ENCODE peak calls at places on chromosome 1, in five cellular contexts. X, V, W, I and O are unnamed samples.

GRCh38 chr1:79259390-79260336 is 253.1 kb upstream of the ADGRL4 start:
- DNase-seq in V (no peak), I (no peak), X (no peak), W (no peak), O (no peak)

GRCh38 chr1:168387781-168388760 is 107.4 kb downstream of the TBX19 start:
- DNase-seq in I (no peak), W (no peak), X (no peak), V (no peak), O (no peak)

GRCh38 chr1:119330062-119330939 is 38.3 kb upstream of the HAO2 start:
- DNase-seq in X (no peak), I (no peak), V (no peak), W (no peak), O (no peak)

GRCh38 chr1:197955486-197956394 is 38.6 kb downstream of the LHX9 start:
- DNase-seq in X (no peak), I (no peak), V (no peak), W (no peak), O (no peak)

GRCh38 chr1:30384286-30385245 is 338.8 kb downstream of the MATN1 start:
- DNase-seq in V (peak; percentile 40), X (no peak), W (peak; percentile 20), I (no peak), O (peak; percentile 24)

GRCh38 chr1:56466541-56466940 is 112.8 kb downstream of the PLPP3 start:
- DNase-seq in W (no peak), V (no peak), X (no peak), I (no peak), O (no peak)

GRCh38 chr1:165143437-165144065 is 213.0 kb downstream of the LMX1A start:
- DNase-seq in V (no peak), X (peak; percentile 30), I (no peak), W (no peak), O (peak; percentile 57)

GRCh38 chr1:92882817-92883216 is 51.0 kb downstream of the RPL5 start:
- DNase-seq in X (no peak), W (no peak), I (no peak), V (no peak), O (no peak)

GRCh38 chr1:15046487-15047165 is 106.9 kb upstream of the TMEM51 start:
- DNase-seq in I (peak; percentile 65), V (peak; percentile 66), W (peak; percentile 68), X (peak; percentile 81), O (peak; percentile 69)

DNA sequence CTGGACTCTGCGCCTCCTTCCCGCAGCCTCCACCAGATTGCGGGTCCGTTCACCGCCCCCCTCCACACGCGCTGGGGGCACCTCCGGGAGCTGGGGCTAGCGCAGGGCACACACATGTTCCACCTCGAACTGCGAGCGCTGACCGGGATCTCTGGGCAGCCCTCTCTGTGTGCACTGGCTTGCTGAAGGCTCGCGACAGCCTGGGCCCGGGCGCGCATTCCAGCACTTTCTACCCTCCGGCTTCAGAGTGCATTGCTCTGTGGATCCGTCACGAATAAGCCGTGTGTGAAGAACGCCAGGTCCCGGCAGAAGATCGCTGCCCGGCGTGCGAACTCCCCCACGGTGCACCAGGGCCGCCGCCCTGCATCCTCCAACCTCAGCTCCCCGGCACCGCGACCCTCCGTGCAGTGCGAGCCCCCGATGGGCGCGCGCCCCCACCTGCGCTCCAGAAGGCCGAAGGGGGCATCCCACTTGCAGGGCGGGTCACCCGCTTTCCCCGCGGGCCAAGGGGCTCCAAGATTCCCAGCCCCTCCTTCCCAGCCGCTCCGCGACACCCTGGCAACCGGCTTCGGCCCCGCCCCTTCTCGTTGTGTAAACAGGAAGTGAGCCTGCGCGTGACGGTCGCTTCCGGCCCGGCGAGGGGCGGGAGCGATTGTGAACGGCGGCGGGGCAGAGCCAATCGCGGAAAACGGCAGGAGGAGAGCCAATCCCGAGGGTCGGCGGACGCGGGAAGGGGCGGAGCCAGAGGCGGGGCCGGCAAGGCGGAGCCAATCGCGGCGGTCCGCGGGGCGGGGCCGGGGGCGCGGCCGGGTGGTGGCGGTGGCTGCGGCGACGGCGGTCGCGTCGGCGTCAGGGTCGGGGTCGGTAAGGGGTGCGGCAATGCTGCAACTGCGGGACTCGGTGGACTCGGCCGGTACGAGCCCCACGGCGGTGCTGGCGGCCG is at the start of gene TPRG1L:
- DNase-seq in X (peak; percentile 99), I (peak; percentile 99), V (peak; percentile 99), W (peak; percentile 99), O (peak; percentile 99)
- TF ChIP-seq POLR2A in X (no peak), I (peak; percentile 44), V (no peak), W (peak; percentile 42), O (peak; percentile 29)

DNA sequence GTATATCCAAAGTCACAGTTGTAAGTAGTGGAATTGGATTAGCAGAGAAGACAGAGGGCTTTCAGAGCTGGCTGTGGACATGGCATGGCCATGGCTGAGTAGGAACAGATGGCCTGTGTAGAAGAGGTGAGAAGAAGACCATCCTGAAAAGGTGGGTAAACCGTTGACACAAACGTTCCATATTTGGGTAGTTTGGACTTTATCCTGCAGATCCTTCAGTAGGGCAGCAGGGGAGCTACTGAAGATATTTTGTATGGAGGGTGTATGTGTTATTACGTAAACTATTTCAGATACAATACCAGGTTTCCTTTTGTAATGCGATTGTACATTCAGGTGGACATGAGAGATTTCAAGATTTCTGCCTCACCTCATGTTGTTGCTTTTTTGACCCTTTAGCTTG is 1.6 kb downstream of the UTP11 start:
- DNase-seq in W (no peak), I (no peak), V (no peak), X (no peak), O (no peak)
- H3K27ac ChIP-seq in W (no peak overlapping the region), I (no peak overlapping the region), V (no peak overlapping the region), X (no peak overlapping the region), O (no peak overlapping the region)

GRCh38 chr1:26472330-26472900 is at the start of gene HMGN2:
- DNase-seq in W (peak; percentile 92), I (peak; percentile 91), X (peak; percentile 93), V (peak; percentile 93), O (peak; percentile 93)

GRCh38 chr1:26471201-26471497 is 1.1 kb upstream of the HMGN2 start:
- DNase-seq in X (no peak), V (no peak), I (no peak), W (no peak), O (no peak)

GRCh38 chr1:26471498-26472329 is 526 bp upstream of the HMGN2 start:
- DNase-seq in X (peak; percentile 76), W (no peak), I (peak; percentile 42), V (peak; percentile 70), O (peak; percentile 81)

GRCh38 chr1:26474824-26475223 is 2.6 kb downstream of the HMGN2 start:
- DNase-seq in I (no peak), V (no peak), X (no peak), W (no peak), O (no peak)

DNA sequence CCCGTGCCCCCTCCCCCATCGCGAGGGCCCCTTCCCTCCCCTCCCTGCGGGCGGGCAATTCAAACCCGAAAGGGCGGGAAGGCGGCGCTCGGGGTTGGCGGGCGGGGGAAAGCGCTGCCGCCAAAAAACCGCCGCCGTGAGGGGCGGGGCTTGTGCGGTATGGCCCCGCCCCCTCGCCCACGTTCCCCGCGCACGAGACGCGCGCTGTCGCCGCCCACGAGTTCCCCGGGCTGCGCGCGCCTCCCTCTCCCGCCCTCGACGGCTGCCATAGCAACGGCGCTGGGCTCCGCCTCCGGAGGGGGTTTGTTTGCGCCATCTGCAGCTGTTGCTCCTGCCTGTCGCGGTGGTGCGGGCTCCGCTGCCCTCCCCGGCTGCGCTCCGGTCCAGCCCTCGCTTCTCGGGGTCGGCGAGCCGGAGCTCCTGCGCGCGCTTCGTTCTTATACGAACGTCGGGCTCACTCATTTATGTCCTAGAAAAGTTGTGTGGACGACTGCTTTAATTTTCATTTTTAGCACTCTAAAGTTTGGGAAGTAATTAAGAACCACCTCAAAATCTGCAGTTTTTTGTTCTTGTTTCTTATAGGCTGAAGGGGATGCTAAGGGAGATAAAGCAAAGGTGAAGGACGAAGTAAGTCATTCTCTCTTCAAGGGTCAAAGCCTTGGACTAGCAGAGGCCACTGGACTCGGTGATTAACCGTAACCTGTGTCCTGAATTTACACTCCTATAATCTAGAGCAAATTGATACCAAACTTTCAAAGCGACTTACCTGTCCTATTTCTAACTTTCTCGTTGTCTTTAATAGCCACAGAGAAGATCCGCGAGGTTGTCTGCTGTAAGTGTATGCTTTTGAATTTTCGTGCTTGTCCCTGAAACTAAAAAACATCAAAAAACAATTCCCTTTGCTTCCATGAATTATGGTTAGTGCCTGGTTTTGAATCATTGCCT is 933 bp downstream of the HMGN2 start:
- DNase-seq in W (peak; percentile 97), I (peak; percentile 94), V (peak; percentile 97), X (peak; percentile 98), O (peak; percentile 98)
- TF ChIP-seq POLR2A in W (peak; percentile 15), I (peak; percentile 74), V (peak; percentile 37), X (no peak), O (no peak)

DNA sequence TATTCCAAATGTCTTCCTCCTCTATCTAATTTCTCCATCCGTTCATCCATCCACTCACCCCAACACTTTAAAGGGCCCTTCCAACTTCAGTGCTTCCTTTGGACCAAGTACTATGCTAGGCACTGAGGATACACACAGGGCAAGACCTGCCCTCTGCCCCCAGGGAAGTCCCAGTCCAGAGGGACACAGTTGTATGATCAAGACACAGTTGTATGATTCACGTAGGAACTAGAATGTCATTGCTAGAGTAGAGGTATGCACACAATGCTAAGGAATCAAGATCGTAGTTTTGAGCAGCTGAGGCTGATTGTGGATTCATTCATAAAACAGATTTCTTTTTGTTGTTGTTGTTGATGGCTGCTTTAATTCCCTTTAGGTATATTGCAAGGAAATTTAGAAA is 11.6 kb upstream of the IER5 start:
- DNase-seq in V (no peak), W (no peak), X (no peak), I (no peak), O (no peak)
- H3K27ac ChIP-seq in V (no peak overlapping the region), W (no peak overlapping the region), X (no peak overlapping the region), I (no peak overlapping the region), O (no peak overlapping the region)

DNA sequence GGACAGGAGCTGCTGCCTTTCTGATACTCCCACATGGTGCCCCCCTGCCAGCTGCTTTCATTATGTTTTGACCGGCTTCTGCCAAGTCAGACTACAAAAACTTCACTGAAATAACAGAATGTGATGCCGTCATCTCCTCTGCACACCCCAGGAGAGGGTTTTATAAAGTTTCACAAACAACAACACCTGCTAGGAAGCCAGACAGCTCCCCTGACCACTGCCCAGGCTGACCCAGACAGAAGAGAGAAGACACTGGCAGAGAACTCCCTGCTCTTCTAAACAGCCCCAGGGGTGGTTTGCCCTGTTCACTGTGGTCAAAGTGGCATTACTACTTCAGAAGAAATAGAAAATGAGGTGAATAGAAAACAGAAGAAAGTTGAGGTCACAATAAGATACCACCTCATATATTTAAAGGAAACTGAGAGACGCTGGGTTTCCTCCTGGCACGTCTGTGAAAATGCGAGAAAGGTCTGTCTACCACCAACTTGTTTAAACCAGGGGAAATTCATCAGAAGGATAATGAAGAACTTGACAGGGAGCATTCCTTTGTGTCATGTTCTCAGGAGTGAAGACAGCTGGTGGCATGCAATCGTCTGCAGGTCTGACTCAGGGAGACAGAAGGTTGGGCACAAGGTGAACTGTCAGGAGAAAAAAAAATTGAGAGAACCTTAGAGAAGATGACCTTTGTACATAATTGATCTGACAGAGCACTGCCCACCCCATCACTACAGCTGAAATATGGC is 119.0 kb upstream of the NFIA start:
- DNase-seq in I (no peak), V (no peak), W (no peak), X (no peak), O (no peak)
- TF ChIP-seq POLR2A in I (no peak), V (no peak), W (no peak), X (no peak), O (no peak)